ENCODE peak calls at places on chromosomes 16 and 17, in five cellular contexts. S is heart right ventricle, T is HFFc6, O is PC-3, Z is GM06990. J is an unnamed sample.

GRCh38 chr17:80878876-80879722 is 112.5 kb upstream of the CHMP6 start:
- DNase-seq in S (no peak), T (no peak), O (no peak), Z (no peak), J (no peak)

GRCh38 chr17:76598004-76598439 is 12.4 kb upstream of the ST6GALNAC2 start:
- DNase-seq in S (no peak), T (no peak), O (peak), Z (no peak), J (no peak)

GRCh38 chr17:30928584-30928983 is 6.8 kb downstream of the ADAP2 start:
- DNase-seq in S (no peak), T (no peak), O (no peak), Z (no peak), J (no peak)

GRCh38 chr17:27544350-27545131 is 86.4 kb upstream of the LGALS9 start:
- DNase-seq in S (no peak), T (no peak), O (no peak), Z (peak), J (peak)

GRCh38 chr16:63461248-63461841 is 1425.1 kb upstream of the CDH8 start:
- DNase-seq in S (no peak), T (peak), O (peak), Z (no peak), J (no peak)

GRCh38 chr16:87132361-87133014 is 184.7 kb downstream of the C16orf95 start:
- DNase-seq in S (no peak), T (peak), O (peak), Z (no peak), J (no peak)

GRCh38 chr17:31068291-31068690 is 26.5 kb upstream of the NF1 start:
- DNase-seq in S (peak), T (peak), O (peak), Z (peak), J (peak)

GRCh38 chr17:49361129-49361901 is 735 bp downstream of the ZNF652 start:
- DNase-seq in S (peak), T (no peak), O (peak), Z (peak), J (peak)

GRCh38 chr17:71959129-71959528 is 161.7 kb upstream of the SOX9 start:
- DNase-seq in S (no peak), T (no peak), O (peak), Z (no peak), J (peak)

GRCh38 chr16:67155305-67156145 is 4.2 kb downstream of the TRADD start:
- DNase-seq in S (peak), T (peak), O (peak), Z (peak), J (peak)

GRCh38 chr16:15398618-15399316 is 3.2 kb downstream of the MPV17L start:
- DNase-seq in S (no peak), T (no peak), O (no peak), Z (no peak), J (no peak)

GRCh38 chr17:31650756-31651520 is 208.1 kb downstream of the COPRS start:
- DNase-seq in S (no peak), T (no peak), O (no peak), Z (no peak), J (no peak)

GRCh38 chr17:27158390-27158789 is 135.5 kb upstream of the WSB1 start:
- DNase-seq in S (no peak), T (no peak), O (no peak), Z (no peak), J (no peak)

GRCh38 chr17:63571632-63572310 is 21.5 kb downstream of the DCAF7 start:
- DNase-seq in S (no peak), T (peak), O (peak), Z (no peak), J (no peak)

GRCh38 chr17:63369233-63369632 is 76.9 kb downstream of the CYB561 start:
- DNase-seq in S (no peak), T (peak), O (no peak), Z (no peak), J (no peak)

GRCh38 chr17:73325527-73325842 is 13.7 kb upstream of the CDC42EP4 start:
- DNase-seq in S (no peak), T (peak), O (no peak), Z (no peak), J (no peak)

GRCh38 chr17:74840989-74841666 is 18.6 kb downstream of the GRIN2C start:
- DNase-seq in S (peak), T (peak), O (no peak), Z (no peak), J (no peak)

GRCh38 chr16:55033225-55034156 is 102.8 kb downstream of the IRX5 start:
- DNase-seq in S (no peak), T (no peak), O (no peak), Z (no peak), J (no peak)
- TF ChIP-seq CTCF in S (no peak), T (no peak), O (no peak), Z (no peak), J (no peak)

GRCh38 chr17:44213403-44214229 is 5.9 kb downstream of the UBTF start:
- DNase-seq in S (no peak), T (no peak), O (no peak), Z (no peak), J (no peak)
- TF ChIP-seq CTCF in S (no peak), T (no peak), O (no peak), Z (no peak), J (no peak)

GRCh38 chr16:30144917-30145316 is 21.9 kb upstream of the MAPK3 start:
- DNase-seq in S (no peak), T (no peak), O (no peak), Z (no peak), J (no peak)

GRCh38 chr16:30142672-30143346 is 19.8 kb upstream of the MAPK3 start:
- DNase-seq in S (no peak), T (no peak), O (peak), Z (no peak), J (no peak)

GRCh38 chr16:30141750-30142149 is 18.7 kb upstream of the MAPK3 start:
- DNase-seq in S (no peak), T (no peak), O (no peak), Z (no peak), J (no peak)

GRCh38 chr16:30144017-30144416 is 21.0 kb upstream of the MAPK3 start:
- DNase-seq in S (no peak), T (no peak), O (no peak), Z (no peak), J (no peak)

GRCh38 chr16:30143347-30143702 is 20.3 kb upstream of the MAPK3 start:
- DNase-seq in S (no peak), T (no peak), O (no peak), Z (no peak), J (no peak)
- TF ChIP-seq CTCF in S (no peak), T (no peak), O (no peak), Z (no peak), J (no peak)

DNA sequence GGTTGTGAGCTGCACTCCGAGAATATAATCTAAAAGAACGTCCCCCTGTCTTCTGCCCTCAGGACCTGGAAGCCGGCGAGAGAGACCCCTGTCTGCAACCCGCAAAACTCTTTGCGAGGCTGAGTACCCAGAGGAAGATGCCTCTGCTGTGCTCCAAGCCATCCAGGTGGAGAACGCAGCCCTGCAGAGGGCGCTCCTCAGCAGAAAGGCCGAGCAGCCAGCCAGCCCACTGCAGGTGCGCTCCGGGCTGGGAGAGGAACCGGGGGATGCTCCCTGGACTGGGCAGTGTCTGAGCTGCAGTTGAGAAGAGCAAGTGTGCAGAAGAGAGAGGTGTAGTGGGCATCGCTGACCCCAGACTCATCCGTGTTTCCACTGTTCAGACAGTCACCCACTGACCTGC is 148.3 kb downstream of the KATNIP start:
- DNase-seq in S (no peak), T (no peak), O (no peak), Z (no peak), J (no peak)
- TF ChIP-seq CTCF in S (peak), T (peak), O (peak), Z (peak), J (peak)

GRCh38 chr17:59329558-59330313 is 1.7 kb upstream of the YPEL2 start:
- DNase-seq in S (peak), T (peak), O (peak), Z (peak), J (peak)
- TF ChIP-seq CTCF in S (peak), T (peak), O (peak), Z (peak), J (peak)

DNA sequence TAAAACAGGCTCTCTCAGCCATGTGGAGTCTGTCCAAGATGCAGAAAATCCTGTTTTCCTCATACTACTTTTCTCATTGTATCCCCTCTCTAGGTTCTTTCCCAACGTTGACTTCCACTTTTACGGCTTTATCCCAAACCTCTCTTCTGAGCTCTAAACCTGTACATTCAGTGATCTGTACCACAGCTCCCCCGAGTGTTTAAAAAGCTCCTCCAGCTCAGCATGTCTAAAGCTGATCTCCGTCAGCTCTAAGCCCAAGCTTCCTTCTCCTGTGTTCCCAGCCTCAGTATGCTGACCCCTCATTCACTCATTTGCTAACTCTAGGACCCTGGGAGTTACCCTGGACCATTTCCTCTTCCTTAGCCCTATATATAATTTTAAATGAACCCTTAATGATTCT is 144.6 kb downstream of the DNAH9 start:
- DNase-seq in S (no peak), T (no peak), O (no peak), Z (no peak), J (no peak)
- TF ChIP-seq CTCF in S (peak), T (no peak), O (no peak), Z (no peak), J (no peak)

GRCh38 chr16:2467301-2468141 is 3.6 kb upstream of the NTN3 start:
- DNase-seq in S (peak), T (peak), O (peak), Z (peak), J (peak)
- TF ChIP-seq CTCF in S (no peak), T (peak), O (no peak), Z (no peak), J (peak)

GRCh38 chr17:3907483-3908216 is 8.6 kb downstream of the P2RX1 start:
- DNase-seq in S (no peak), T (no peak), O (no peak), Z (no peak), J (no peak)
- TF ChIP-seq CTCF in S (peak), T (peak), O (peak), Z (peak), J (peak)

J was measured in GM13977.